ENCODE peak calls at places on chromosome 2, in ten cellular contexts. E, S, D, V, L, K, C, N, R and X are unnamed samples.

GRCh38 chr2:119638891-119639539 is 40.0 kb upstream of the TMEM177 start:
- DNase-seq in V (no peak), C (no peak), R (no peak), D (no peak), N (peak), E (no peak), S (no peak), K (no peak), L (no peak), X (no peak)

GRCh38 chr2:216635701-216636541 is 2.7 kb downstream of the IGFBP2 start:
- DNase-seq in E (no peak), R (no peak), L (peak), C (no peak), N (no peak), S (no peak), D (no peak), V (no peak), K (no peak), X (no peak)

GRCh38 chr2:881204-881918 is 69.3 kb upstream of the SNTG2 start:
- DNase-seq in S (no peak), D (no peak), L (no peak), K (no peak), E (no peak), V (peak), N (peak), R (no peak), C (no peak), X (no peak)

GRCh38 chr2:171436307-171436706 is 2.3 kb downstream of the DCAF17 start:
- DNase-seq in S (no peak), E (no peak), R (peak), K (no peak), C (no peak), D (no peak), L (no peak), N (peak), V (peak), X (peak)

GRCh38 chr2:232230557-232230956 is 148.0 kb upstream of the ALPP start:
- DNase-seq in K (no peak), C (peak), V (peak), E (no peak), N (peak), S (no peak), L (peak), R (no peak), D (no peak), X (peak)

GRCh38 chr2:171547720-171548119 is 25.4 kb downstream of the CYBRD1 start:
- DNase-seq in R (no peak), E (no peak), K (no peak), N (no peak), V (no peak), C (no peak), S (no peak), D (no peak), L (no peak), X (no peak)

GRCh38 chr2:27916293-27917015 is 25.9 kb downstream of the BABAM2 start:
- DNase-seq in E (no peak), C (no peak), R (no peak), D (no peak), S (no peak), N (no peak), K (no peak), L (no peak), V (no peak), X (peak)

GRCh38 chr2:170996316-170996715 is 67.3 kb downstream of the GORASP2 start:
- DNase-seq in N (no peak), R (no peak), K (no peak), C (no peak), E (no peak), V (no peak), L (no peak), S (no peak), D (no peak), X (no peak)